ENCODE peak calls at places on chromosome 11, in seven cellular contexts. J is stomach, P is left ventricle myocardium inferior, V is right lobe of liver, Y is left lung, E is fibroblast of lung, A is GM23338. Q is an unnamed sample.

GRCh38 chr11:133833101-133833898 is 12.0 kb downstream of the SPATA19 start:
- DNase-seq in J (no peak), P (no peak), V (no peak), Y (no peak), E (no peak), A (no peak), Q (no peak)

GRCh38 chr11:134882141-134882540 is 470.1 kb upstream of the B3GAT1 start:
- DNase-seq in J (no peak), P (no peak), V (no peak), Y (no peak), E (no peak), A (no peak), Q (no peak)

GRCh38 chr11:4991066-4991465 is 3.6 kb upstream of the OR51L1 start:
- DNase-seq in J (no peak), P (no peak), V (no peak), Y (no peak), E (peak; percentile 2), A (peak; percentile 28), Q (no peak)

GRCh38 chr11:32131321-32131720 is 40.4 kb downstream of the RCN1 start:
- DNase-seq in J (no peak), P (no peak), V (no peak), Y (no peak), E (peak; percentile 48), A (no peak), Q (no peak)

GRCh38 chr11:89182773-89183172 is 5.1 kb downstream of the TYR start:
- DNase-seq in J (no peak), P (no peak), V (no peak), Y (no peak), E (peak; percentile 54), A (no peak), Q (no peak)

GRCh38 chr11:76179147-76179546 is 27.2 kb downstream of the WNT11 start:
- DNase-seq in J (no peak), P (no peak), V (no peak), Y (no peak), E (no peak), A (no peak), Q (no peak)

GRCh38 chr11:34356918-34357645 is 728 bp downstream of the ABTB2 start:
- DNase-seq in J (peak; percentile 63), P (peak; percentile 56), V (peak; percentile 74), Y (peak; percentile 59), E (peak; percentile 74), A (peak; percentile 72), Q (peak; percentile 80)

GRCh38 chr11:121767433-121767832 is 314.7 kb upstream of the SORL1-AS1 start:
- DNase-seq in J (no peak), P (no peak), V (no peak), Y (no peak), E (no peak), A (no peak), Q (no peak)

GRCh38 chr11:110356769-110357671 is 60.6 kb upstream of the RDX start:
- DNase-seq in J (no peak), P (no peak), V (peak; percentile 33), Y (no peak), E (peak; percentile 54), A (no peak), Q (no peak)

GRCh38 chr11:46855167-46855566 is 9.1 kb upstream of the CKAP5 start:
- DNase-seq in J (no peak), P (no peak), V (no peak), Y (no peak), E (peak; percentile 20), A (no peak), Q (no peak)

GRCh38 chr11:82384308-82384707 is 349.4 kb downstream of the FAM181B start:
- DNase-seq in J (no peak), P (no peak), V (no peak), Y (no peak), E (no peak), A (peak; percentile 23), Q (no peak)

GRCh38 chr11:119623682-119624081 is 105.3 kb downstream of the NECTIN1 start:
- DNase-seq in J (no peak), P (no peak), V (no peak), Y (no peak), E (no peak), A (no peak), Q (no peak)

GRCh38 chr11:69750108-69750850 is 24.9 kb downstream of the FGF4 start:
- DNase-seq in J (no peak), P (no peak), V (no peak), Y (no peak), E (no peak), A (no peak), Q (no peak)

GRCh38 chr11:47355283-47356128 is 3.0 kb upstream of the MYBPC3 start:
- DNase-seq in J (peak; percentile 97), P (peak; percentile 96), V (peak; percentile 93), Y (peak; percentile 92), E (peak; percentile 83), A (peak; percentile 98), Q (peak; percentile 100)

GRCh38 chr11:78914503-78914902 is 339.8 kb upstream of the NARS2 start:
- DNase-seq in J (no peak), P (no peak), V (no peak), Y (no peak), E (no peak), A (no peak), Q (no peak)

GRCh38 chr11:78920329-78920728 is 345.7 kb upstream of the NARS2 start:
- DNase-seq in J (no peak), P (no peak), V (no peak), Y (no peak), E (no peak), A (no peak), Q (no peak)

GRCh38 chr11:78921517-78921916 is 346.9 kb upstream of the NARS2 start:
- DNase-seq in J (no peak), P (no peak), V (no peak), Y (no peak), E (no peak), A (no peak), Q (no peak)

GRCh38 chr11:78912778-78913177 is 338.1 kb upstream of the NARS2 start:
- DNase-seq in J (no peak), P (no peak), V (no peak), Y (no peak), E (no peak), A (no peak), Q (no peak)

GRCh38 chr11:78916759-78917158 is 342.1 kb upstream of the NARS2 start:
- DNase-seq in J (no peak), P (no peak), V (no peak), Y (no peak), E (no peak), A (no peak), Q (no peak)
- TF ChIP-seq CTCF in J (no peak), P (no peak), V (peak; percentile 9), Y (no peak), E (peak; percentile 15), A (peak; percentile 35), Q (no peak)

DNA sequence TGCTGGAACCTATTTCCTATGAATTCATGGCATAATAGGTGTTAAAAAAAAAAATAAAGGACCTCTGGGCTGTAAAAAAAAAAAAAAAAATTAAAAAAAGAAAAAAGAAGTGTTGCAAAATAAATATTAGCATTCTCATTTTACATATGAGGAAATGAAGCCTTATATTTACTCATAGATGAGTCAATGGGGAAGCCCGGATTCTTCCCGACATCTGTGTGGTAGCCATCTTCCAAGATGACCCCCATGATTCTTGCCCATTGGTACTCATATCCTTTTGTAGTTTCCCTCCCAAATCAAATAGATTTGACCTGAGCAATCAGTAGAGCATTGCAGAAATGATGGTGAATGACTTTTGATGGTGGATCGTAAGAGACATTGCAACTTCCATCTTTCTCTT is 3.0 kb upstream of the SWAP70 start:
- DNase-seq in J (no peak), P (no peak), V (no peak), Y (no peak), E (no peak), A (no peak), Q (no peak)
- H3K4me3 ChIP-seq in J (no peak overlapping the region), P (no peak overlapping the region), V (no peak overlapping the region), Y (no peak overlapping the region), E (no peak overlapping the region), A (no peak overlapping the region), Q (no peak overlapping the region)

GRCh38 chr11:44593194-44593593 is 27.7 kb downstream of the CD82 start:
- DNase-seq in J (no peak), P (no peak), V (no peak), Y (no peak), E (no peak), A (no peak), Q (no peak)

GRCh38 chr11:44596541-44597276 is 31.2 kb downstream of the CD82 start:
- DNase-seq in J (no peak), P (no peak), V (no peak), Y (no peak), E (peak; percentile 48), A (no peak), Q (no peak)

GRCh38 chr11:44595964-44596381 is 30.5 kb downstream of the CD82 start:
- DNase-seq in J (peak; percentile 71), P (peak; percentile 79), V (peak; percentile 76), Y (no peak), E (peak; percentile 25), A (no peak), Q (no peak)

GRCh38 chr11:44597358-44598009 is 32.0 kb downstream of the CD82 start:
- DNase-seq in J (no peak), P (no peak), V (no peak), Y (no peak), E (no peak), A (no peak), Q (no peak)

GRCh38 chr11:44595006-44595405 is 29.5 kb downstream of the CD82 start:
- DNase-seq in J (no peak), P (no peak), V (no peak), Y (no peak), E (no peak), A (no peak), Q (no peak)
- H3K4me1 ChIP-seq in J (peaks cover 63% of the 10 kb centered on the region), P (peaks cover 76% of the 10 kb centered on the region), V (peaks cover 23% of the 10 kb centered on the region), Y (peaks cover 10% of the 10 kb centered on the region), E (peaks cover 5% of the 10 kb centered on the region), A (peaks cover 4% of the 10 kb centered on the region), Q (peaks cover 8% of the 10 kb centered on the region)

GRCh38 chr11:84794663-84795443 is 832.3 kb downstream of the DLG2 start:
- DNase-seq in J (no peak), P (no peak), V (no peak), Y (no peak), E (no peak), A (no peak), Q (no peak)

GRCh38 chr11:84806354-84806753 is 820.8 kb downstream of the DLG2 start:
- DNase-seq in J (no peak), P (no peak), V (no peak), Y (no peak), E (no peak), A (no peak), Q (no peak)

GRCh38 chr11:84804026-84804425 is 823.1 kb downstream of the DLG2 start:
- DNase-seq in J (no peak), P (no peak), V (no peak), Y (no peak), E (no peak), A (no peak), Q (no peak)

GRCh38 chr11:84795698-84796097 is 831.4 kb downstream of the DLG2 start:
- DNase-seq in J (no peak), P (no peak), V (peak; percentile 19), Y (no peak), E (no peak), A (no peak), Q (no peak)

DNA sequence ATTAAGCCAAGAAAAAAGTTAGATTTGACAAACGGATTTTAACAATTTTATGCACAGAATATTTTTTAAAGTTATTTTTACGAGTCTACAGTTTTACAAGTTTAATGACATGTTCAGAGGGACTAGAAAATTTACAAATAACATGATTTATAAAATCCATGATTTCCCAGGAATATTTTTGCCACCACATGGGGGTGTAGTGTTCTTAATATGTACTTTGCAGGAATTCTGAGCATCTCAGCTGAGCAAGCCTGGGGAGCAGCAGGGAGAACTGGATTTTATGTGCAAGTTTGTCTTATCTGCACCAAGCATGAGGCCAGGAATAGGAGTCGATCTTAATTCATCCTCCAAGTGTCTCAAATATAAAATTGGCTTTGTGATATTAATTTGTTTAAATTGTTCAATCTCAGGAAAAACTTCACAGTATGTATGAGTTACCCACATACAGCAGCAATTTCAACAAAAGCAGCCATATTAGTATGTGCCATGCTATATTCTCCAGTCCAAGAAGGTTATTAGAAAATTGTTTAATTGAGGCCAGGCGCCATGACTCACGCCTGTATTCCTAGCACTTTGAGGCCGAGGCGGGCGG is 826.3 kb downstream of the DLG2 start:
- DNase-seq in J (no peak), P (no peak), V (no peak), Y (no peak), E (peak; percentile 51), A (peak; percentile 39), Q (no peak)
- TF ChIP-seq CTCF in J (no peak), P (no peak), V (peak; percentile 19), Y (no peak), E (peak; percentile 22), A (peak; percentile 52), Q (no peak)